ENCODE peak calls at places on chromosomes 2 and 18, in ten cellular contexts. O is stimulated activated CD4-positive, alpha-beta T cell treated with anti-CD3 and anti-CD28 coated beads, TNF-alpha, amount 100 ng/mL, for 48 hours; X is NCI-H446 treated with DMSO at 0.1 percent for 48 hours; I is activated naive CD4-positive, alpha-beta T cell treated with Interleukin-2 at 50 U/mL for 16 hours; V is M059J; A is EL; K is astrocyte of the cerebellum; B is CD4-positive, alpha-beta T cell; Q is effector memory CD4-positive, alpha-beta T cell; H is activated effector memory CD4-positive, alpha-beta T cell treated with Interleukin-2 at 50 U/mL for 16 hours. N is an unnamed sample.

GRCh38 chr18:68679531-68679930 is 35.4 kb downstream of the TMX3 start:
- DNase-seq in O (no peak), X (no peak), I (no peak), V (peak), A (peak), K (no peak), B (no peak), Q (no peak), H (no peak), N (no peak)

GRCh38 chr2:10717630-10718029 is 3.8 kb upstream of the ATP6V1C2 start:
- DNase-seq in O (no peak), X (no peak), I (no peak), V (peak), A (peak), K (peak), B (no peak), Q (no peak), H (no peak), N (peak)

GRCh38 chr2:121096611-121097010 is 188.4 kb downstream of the TFCP2L1 start:
- DNase-seq in O (no peak), X (no peak), I (no peak), V (no peak), A (no peak), K (no peak), B (no peak), Q (no peak), H (no peak), N (no peak)

GRCh38 chr2:230135126-230135525 is 66.4 kb upstream of the SLC16A14 start:
- DNase-seq in O (no peak), X (no peak), I (no peak), V (no peak), A (no peak), K (no peak), B (no peak), Q (no peak), H (no peak), N (no peak)

GRCh38 chr2:72990695-72991438 is 73.5 kb downstream of the EMX1 start:
- DNase-seq in O (no peak), X (no peak), I (no peak), V (no peak), A (no peak), K (no peak), B (no peak), Q (no peak), H (no peak), N (no peak)

GRCh38 chr2:216936954-216937357 is 77.1 kb upstream of the TNP1 start:
- DNase-seq in O (no peak), X (no peak), I (no peak), V (no peak), A (no peak), K (no peak), B (no peak), Q (no peak), H (no peak), N (no peak)

GRCh38 chr2:98478861-98479770 is 34.5 kb downstream of the INPP4A start:
- DNase-seq in O (no peak), X (no peak), I (peak), V (peak), A (no peak), K (no peak), B (no peak), Q (no peak), H (no peak), N (no peak)

GRCh38 chr2:15426606-15427005 is 134.5 kb downstream of the NBAS start:
- DNase-seq in O (no peak), X (no peak), I (no peak), V (no peak), A (no peak), K (no peak), B (no peak), Q (no peak), H (no peak), N (no peak)